ENCODE peak calls at places on chromosomes 6 and 20, in four cellular contexts. C, K, R and J are unnamed samples.

GRCh38 chr6:27091661-27092315 is 155.7 kb upstream of the PRSS16 start:
- DNase-seq in K (peak; percentile 78), C (no peak), R (peak; percentile 69), J (no peak)

GRCh38 chr6:90107721-90108364 is 188.8 kb downstream of the BACH2 start:
- DNase-seq in C (no peak), K (no peak), R (no peak), J (no peak)

GRCh38 chr6:10426781-10427279 is 12.0 kb upstream of the TFAP2A start:
- DNase-seq in K (no peak), C (no peak), R (no peak), J (no peak)

GRCh38 chr20:4883051-4883450 is 118.3 kb downstream of the SLC23A2 start:
- DNase-seq in C (no peak), K (no peak), R (no peak), J (no peak)

GRCh38 chr6:87277123-87277522 is 45.3 kb upstream of the SMIM8 start:
- DNase-seq in C (no peak), R (no peak), K (no peak), J (no peak)

GRCh38 chr20:10404023-10404628 is 29.9 kb downstream of the MKKS start:
- DNase-seq in K (no peak), C (no peak), R (no peak), J (no peak)

GRCh38 chr20:58309607-58310290 is at the start of gene RAB22A:
- DNase-seq in C (peak; percentile 91), R (peak; percentile 97), K (peak; percentile 86), J (peak; percentile 87)

GRCh38 chr6:17881085-17881883 is 106.2 kb downstream of the KIF13A start:
- DNase-seq in R (peak; percentile 93), K (no peak), C (peak; percentile 90), J (peak; percentile 51)

GRCh38 chr6:46651766-46652165 is 852 bp downstream of the CYP39A1 start:
- DNase-seq in C (no peak), K (no peak), R (no peak), J (no peak)

GRCh38 chr20:37395411-37395800 is 49.5 kb downstream of the SRC start:
- DNase-seq in K (no peak), C (no peak), R (no peak), J (peak; percentile 34)

GRCh38 chr20:18645851-18646250 is 58.0 kb downstream of the DTD1 start:
- DNase-seq in C (no peak), R (no peak), K (no peak), J (no peak)

GRCh38 chr6:89888138-89888514 is 6.1 kb upstream of the GJA10 start:
- DNase-seq in C (no peak), R (no peak), K (no peak), J (no peak)

GRCh38 chr20:47857142-47857993 is 72.1 kb upstream of the SULF2 start:
- DNase-seq in C (no peak), K (peak; percentile 60), R (no peak), J (no peak)

GRCh38 chr6:169427856-169428255 is 174.2 kb upstream of the THBS2 start:
- DNase-seq in K (no peak), R (no peak), C (no peak), J (no peak)

GRCh38 chr6:4518506-4518905 is 257.7 kb upstream of the CDYL start:
- DNase-seq in K (no peak), C (no peak), R (no peak), J (no peak)

GRCh38 chr6:154572592-154572991 is 62.1 kb upstream of the CNKSR3 start:
- DNase-seq in K (no peak), C (no peak), R (no peak), J (no peak)

GRCh38 chr6:12560315-12560714 is 156.3 kb upstream of the PHACTR1 start:
- DNase-seq in R (no peak), C (no peak), K (no peak), J (no peak)

GRCh38 chr6:75932067-75932466 is 140.4 kb downstream of the IMPG1 start:
- DNase-seq in C (no peak), K (peak; percentile 90), R (no peak), J (no peak)

GRCh38 chr6:45697605-45698004 is 318.1 kb downstream of the CLIC5 start:
- DNase-seq in R (no peak), C (no peak), K (no peak), J (no peak)

GRCh38 chr6:165109011-165109410 is 200.4 kb downstream of the C6orf118 start:
- DNase-seq in R (no peak), K (no peak), C (no peak), J (no peak)

GRCh38 chr20:37961016-37961415 is 58.1 kb downstream of the VSTM2L start:
- DNase-seq in C (no peak), R (no peak), K (no peak), J (no peak)

GRCh38 chr6:27374824-27375612 is 13.5 kb upstream of the ZNF391 start:
- DNase-seq in K (peak; percentile 97), C (peak; percentile 88), R (peak; percentile 88), J (peak; percentile 63)

GRCh38 chr6:66179363-66179762 is 472.3 kb upstream of the EYS start:
- DNase-seq in K (no peak), C (no peak), R (no peak), J (no peak)

GRCh38 chr6:120363429-120363828 is 970.9 kb downstream of the TBC1D32 start:
- DNase-seq in C (no peak), R (no peak), K (peak; percentile 72), J (no peak)

GRCh38 chr20:7841967-7842301 is 98.3 kb downstream of the HAO1 start:
- DNase-seq in K (peak; percentile 53), C (no peak), R (no peak), J (no peak)

GRCh38 chr6:158863646-158864045 is 44.5 kb upstream of the EZR start:
- DNase-seq in R (no peak), C (no peak), K (peak; percentile 51), J (no peak)

GRCh38 chr6:144485531-144485930 is 200.4 kb downstream of the UTRN start:
- DNase-seq in K (no peak), C (no peak), R (no peak), J (no peak)

GRCh38 chr6:7532232-7532631 is 9.2 kb upstream of the DSP start:
- DNase-seq in R (no peak), C (peak; percentile 79), K (no peak), J (no peak)

DNA sequence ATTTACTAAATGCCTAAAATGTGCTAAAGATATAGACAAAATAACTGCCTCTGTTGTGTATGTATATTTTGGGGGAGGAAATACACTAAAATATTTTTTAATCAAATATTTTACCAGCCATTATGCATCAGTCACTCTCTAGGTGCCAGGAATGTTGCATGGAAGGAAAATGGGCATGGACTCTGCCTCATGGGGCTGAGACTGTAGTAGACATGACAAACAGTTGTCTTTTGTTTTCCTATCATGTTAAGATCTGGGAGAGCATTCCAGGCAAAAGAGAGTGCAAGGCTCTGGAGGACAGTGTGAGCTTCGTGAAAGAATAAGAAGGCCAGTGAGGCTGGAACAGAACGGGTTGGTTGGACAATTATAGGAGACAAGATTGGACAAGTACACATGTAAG is 26.5 kb downstream of the HLA-DOB start:
- DNase-seq in C (no peak), R (no peak), K (no peak), J (no peak)
- H3K4me3 ChIP-seq in C (no peak overlapping the region), R (no peak overlapping the region), K (no peak overlapping the region), J (no peak overlapping the region)

GRCh38 chr6:2989332-2990178 is 10.1 kb upstream of the NQO2 start:
- DNase-seq in K (peak; percentile 93), R (no peak), C (peak; percentile 94), J (peak; percentile 89)
- TF ChIP-seq CTCF in K (peak; percentile 47), R (peak; percentile 14), C (no peak), J (no peak)

DNA sequence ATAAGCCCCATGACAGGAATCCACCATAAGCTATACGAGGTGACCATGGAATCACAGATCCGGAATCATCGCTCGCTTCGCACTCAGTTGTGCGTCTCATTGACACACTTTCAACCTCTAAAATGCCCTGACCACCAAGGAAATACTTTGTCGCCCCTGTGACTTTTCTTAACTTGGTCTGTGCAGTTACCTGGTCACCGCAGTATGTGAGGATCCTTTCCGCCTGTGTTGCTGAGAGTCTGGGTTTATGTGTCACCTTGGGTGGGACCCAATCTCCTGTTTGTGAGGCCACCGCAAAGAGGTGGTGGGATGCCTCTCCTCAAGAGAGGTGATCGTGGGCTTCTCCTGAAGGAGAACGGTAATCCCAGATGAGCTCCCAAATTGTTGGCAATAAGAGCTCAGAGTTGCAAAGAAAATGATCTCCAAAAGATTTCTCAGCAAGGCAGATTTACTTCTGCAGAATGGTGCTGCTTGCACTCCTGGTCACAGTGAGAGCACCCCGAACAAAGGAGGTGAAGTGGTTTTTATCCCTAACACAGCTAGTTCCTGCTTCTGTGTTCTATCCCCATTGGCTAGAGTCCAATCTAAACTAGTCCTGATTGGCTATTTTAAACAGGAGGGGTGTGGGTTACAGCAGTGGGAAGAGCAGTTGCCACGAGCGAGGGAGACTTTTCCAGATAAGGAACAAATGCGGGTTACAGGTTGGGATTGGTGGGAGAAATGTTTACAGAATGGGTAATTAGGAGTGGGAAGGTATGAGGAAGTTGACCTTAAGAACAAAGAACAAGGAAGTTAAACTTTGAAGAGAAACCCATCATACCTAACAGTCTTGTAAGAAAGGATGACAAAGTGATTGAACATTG is 9.1 kb upstream of the ZNFX1 start:
- DNase-seq in R (no peak), K (peak; percentile 59), C (no peak), J (no peak)
- H3K4me3 ChIP-seq in R (no peak overlapping the region), K (peak overlapping the region; percentile 98), C (no peak overlapping the region), J (no peak overlapping the region)

DNA sequence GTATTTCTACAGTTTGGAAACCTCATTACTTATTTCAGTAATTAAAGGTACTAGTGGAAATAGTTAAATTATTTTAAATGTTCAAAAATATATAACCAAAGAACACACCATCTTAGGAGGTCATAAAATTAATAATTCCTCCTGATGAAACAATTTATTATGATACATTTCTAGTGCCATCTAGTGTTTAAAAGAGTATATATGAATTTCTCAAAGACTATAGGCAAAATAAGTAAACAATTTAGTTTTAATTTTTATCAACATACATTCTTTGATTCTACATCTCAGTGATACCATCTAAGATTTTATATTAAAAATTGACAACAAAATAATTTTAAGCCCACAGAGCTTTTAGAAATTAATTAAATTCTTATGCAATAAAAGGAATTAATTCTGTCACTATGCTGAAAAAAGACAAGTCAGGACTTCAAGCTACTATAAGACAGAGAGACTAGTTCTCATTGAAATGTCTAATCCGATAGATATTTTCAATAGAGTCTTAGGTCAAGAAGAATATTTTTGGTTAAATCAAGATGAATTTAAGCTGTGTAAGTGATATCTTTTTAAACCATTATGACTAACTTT is 107.8 kb upstream of the RNF217 start:
- DNase-seq in R (no peak), C (no peak), K (no peak), J (no peak)
- TF ChIP-seq CTCF in R (peak; percentile 17), C (no peak), K (peak; percentile 53), J (peak; percentile 32)

DNA sequence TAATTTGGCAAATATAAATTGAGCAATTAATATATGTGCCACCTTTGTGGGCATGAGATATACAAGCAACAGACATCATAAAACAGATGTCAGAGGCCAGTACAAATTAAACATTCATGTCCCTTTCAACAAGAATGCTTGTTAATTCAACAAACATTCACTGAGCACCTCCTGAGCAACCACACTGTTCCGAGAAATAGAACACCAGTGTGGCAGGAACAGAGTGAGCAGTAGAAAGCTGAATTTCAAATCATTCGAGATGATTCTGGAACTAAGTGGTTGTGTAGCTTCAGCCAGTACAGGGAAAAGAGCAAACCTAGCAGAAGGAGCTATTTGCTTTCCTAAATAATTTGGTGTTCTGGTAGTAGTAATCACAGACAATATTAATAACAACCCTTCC is 227.7 kb downstream of the CBLN4 start:
- DNase-seq in K (no peak), R (no peak), C (no peak), J (no peak)
- H3K4me3 ChIP-seq in K (peak overlapping the region; percentile 2), R (no peak overlapping the region), C (no peak overlapping the region), J (no peak overlapping the region)

DNA sequence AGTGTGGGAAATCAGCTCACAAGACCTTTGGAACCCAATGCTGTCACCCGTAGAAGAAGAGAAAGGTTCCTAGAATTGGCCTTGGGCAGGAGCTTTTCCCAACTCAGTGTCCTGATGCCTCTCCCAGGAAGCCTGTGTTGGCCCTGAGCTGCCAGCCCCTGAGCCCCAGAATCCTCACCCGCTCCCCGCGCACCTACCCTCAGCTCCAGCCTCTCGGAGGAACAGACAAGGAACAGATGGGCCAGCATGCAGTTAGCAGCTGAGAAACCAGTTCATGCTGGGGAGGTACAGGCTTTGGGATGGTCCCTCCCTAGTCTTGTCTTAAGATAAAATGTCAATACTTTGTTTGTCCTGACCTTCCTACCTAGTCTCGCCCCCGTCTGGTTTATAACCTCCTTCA is 121.9 kb upstream of the CDH4 start:
- DNase-seq in C (no peak), R (no peak), K (no peak), J (no peak)
- TF ChIP-seq CTCF in C (no peak), R (no peak), K (no peak), J (no peak)